ENCODE peak calls at places on chromosomes 2 and 18, in four cellular contexts. F is K562, L is GM12878, J is HepG2. C is an unnamed sample.

GRCh38 chr2:146135245-146135644 is 1615.3 kb upstream of the ZEB2 start:
- DNase-seq in F (no peak), L (no peak), J (no peak), C (no peak)

GRCh38 chr18:58064406-58064998 is 20.5 kb downstream of the NEDD4L start:
- DNase-seq in F (no peak), L (no peak), J (no peak), C (no peak)

GRCh38 chr18:59814872-59815271 is 84.9 kb upstream of the PMAIP1 start:
- DNase-seq in F (no peak), L (no peak), J (no peak), C (no peak)

GRCh38 chr2:127104881-127105655 is 1.9 kb downstream of the BIN1 start:
- DNase-seq in F (no peak), L (no peak), J (no peak), C (peak; percentile 10)

GRCh38 chr2:74525717-74526648 is at the start of gene DQX1:
- DNase-seq in F (peak; percentile 40), L (peak; percentile 49), J (peak; percentile 99), C (no peak)

GRCh38 chr2:53727921-53728320 is 39.7 kb upstream of the CHAC2 start:
- DNase-seq in F (no peak), L (no peak), J (no peak), C (no peak)

GRCh38 chr2:84942964-84943421 is 28.0 kb upstream of the KCMF1 start:
- DNase-seq in F (no peak), L (peak; percentile 93), J (no peak), C (no peak)

GRCh38 chr2:170707821-170708795 is 7.0 kb upstream of the SP5 start:
- DNase-seq in F (peak; percentile 52), L (no peak), J (no peak), C (no peak)

GRCh38 chr18:11391636-11392035 is 217.8 kb upstream of the SLC35G4 start:
- DNase-seq in F (no peak), L (no peak), J (no peak), C (no peak)

GRCh38 chr18:58608216-58608615 is 20.7 kb downstream of the ALPK2 start:
- DNase-seq in F (no peak), L (no peak), J (no peak), C (no peak)

GRCh38 chr2:215812966-215813365 is 200.4 kb downstream of the MREG start:
- DNase-seq in F (no peak), L (no peak), J (no peak), C (no peak)

GRCh38 chr2:50018938-50019337 is 864.6 kb upstream of the FSHR start:
- DNase-seq in F (no peak), L (no peak), J (no peak), C (no peak)

GRCh38 chr2:127182626-127183458 is 37.3 kb downstream of the CYP27C1 start:
- DNase-seq in F (no peak), L (no peak), J (no peak), C (no peak)

GRCh38 chr2:42494434-42495233 is 852 bp upstream of the KCNG3 start:
- DNase-seq in F (peak; percentile 62), L (peak; percentile 35), J (peak; percentile 87), C (peak; percentile 86)

GRCh38 chr18:42174909-42175308 is 219.9 kb downstream of the PIK3C3 start:
- DNase-seq in F (no peak), L (no peak), J (no peak), C (peak; percentile 18)

GRCh38 chr2:236848467-236848866 is 237.2 kb upstream of the COPS8 start:
- DNase-seq in F (no peak), L (no peak), J (no peak), C (no peak)

GRCh38 chr18:25298853-25299274 is 53.1 kb downstream of the ZNF521 start:
- DNase-seq in F (peak; percentile 19), L (no peak), J (no peak), C (no peak)

GRCh38 chr18:51666717-51667320 is 469.3 kb upstream of the MEX3C start:
- DNase-seq in F (no peak), L (no peak), J (no peak), C (no peak)

GRCh38 chr2:239186516-239186915 is 214.3 kb downstream of the HDAC4 start:
- DNase-seq in F (no peak), L (no peak), J (no peak), C (no peak)

GRCh38 chr2:74884866-74885265 is 50.9 kb downstream of the HK2 start:
- DNase-seq in F (no peak), L (no peak), J (no peak), C (no peak)

GRCh38 chr2:223601932-223602676 is at the start of gene SCG2:
- DNase-seq in F (peak; percentile 46), L (no peak), J (peak; percentile 42), C (peak; percentile 75)

GRCh38 chr2:64276417-64277095 is 132.3 kb upstream of the PELI1 start:
- DNase-seq in F (no peak), L (no peak), J (no peak), C (peak; percentile 53)

GRCh38 chr2:227325824-227326195 is 759 bp downstream of the MFF start:
- DNase-seq in F (peak; percentile 21), L (no peak), J (peak; percentile 21), C (peak; percentile 28)

GRCh38 chr2:98282109-98282508 is 64.1 kb upstream of the CNGA3 start:
- DNase-seq in F (no peak), L (no peak), J (no peak), C (no peak)

GRCh38 chr2:135701442-135701841 is 40.2 kb upstream of the UBXN4 start:
- DNase-seq in F (no peak), L (no peak), J (no peak), C (no peak)

GRCh38 chr2:42100696-42101585 is 53.1 kb downstream of the PKDCC start:
- DNase-seq in F (no peak), L (no peak), J (no peak), C (peak; percentile 67)

GRCh38 chr2:192208848-192209247 is 14.1 kb upstream of the TMEFF2 start:
- DNase-seq in F (no peak), L (no peak), J (no peak), C (no peak)

GRCh38 chr2:200171761-200172482 is 134.6 kb upstream of the SPATS2L start:
- DNase-seq in F (peak; percentile 40), L (no peak), J (no peak), C (no peak)

GRCh38 chr2:102391530-102391929 is 31.4 kb upstream of the IL18RAP start:
- DNase-seq in F (peak; percentile 15), L (peak; percentile 52), J (no peak), C (no peak)

GRCh38 chr2:8676191-8676914 is 5.5 kb upstream of the ID2 start:
- DNase-seq in F (no peak), L (no peak), J (no peak), C (peak; percentile 48)

GRCh38 chr2:148978736-148979135 is 59.8 kb upstream of the LYPD6B start:
- DNase-seq in F (no peak), L (no peak), J (no peak), C (no peak)

GRCh38 chr18:49055787-49056186 is 105.0 kb upstream of the SMAD7 start:
- DNase-seq in F (peak; percentile 24), L (peak; percentile 5), J (no peak), C (no peak)

GRCh38 chr2:64652231-64653173 is 1.2 kb downstream of the SERTAD2 start:
- DNase-seq in F (peak; percentile 60), L (no peak), J (peak; percentile 67), C (peak; percentile 45)

GRCh38 chr2:119545754-119546445 is 1.7 kb downstream of the CFAP221 start:
- DNase-seq in F (no peak), L (no peak), J (no peak), C (no peak)

GRCh38 chr2:180291552-180292421 is 284.7 kb upstream of the CWC22 start:
- DNase-seq in F (no peak), L (no peak), J (no peak), C (no peak)

GRCh38 chr2:146720170-146720569 is 1124.7 kb upstream of the ACVR2A start:
- DNase-seq in F (no peak), L (no peak), J (no peak), C (no peak)

DNA sequence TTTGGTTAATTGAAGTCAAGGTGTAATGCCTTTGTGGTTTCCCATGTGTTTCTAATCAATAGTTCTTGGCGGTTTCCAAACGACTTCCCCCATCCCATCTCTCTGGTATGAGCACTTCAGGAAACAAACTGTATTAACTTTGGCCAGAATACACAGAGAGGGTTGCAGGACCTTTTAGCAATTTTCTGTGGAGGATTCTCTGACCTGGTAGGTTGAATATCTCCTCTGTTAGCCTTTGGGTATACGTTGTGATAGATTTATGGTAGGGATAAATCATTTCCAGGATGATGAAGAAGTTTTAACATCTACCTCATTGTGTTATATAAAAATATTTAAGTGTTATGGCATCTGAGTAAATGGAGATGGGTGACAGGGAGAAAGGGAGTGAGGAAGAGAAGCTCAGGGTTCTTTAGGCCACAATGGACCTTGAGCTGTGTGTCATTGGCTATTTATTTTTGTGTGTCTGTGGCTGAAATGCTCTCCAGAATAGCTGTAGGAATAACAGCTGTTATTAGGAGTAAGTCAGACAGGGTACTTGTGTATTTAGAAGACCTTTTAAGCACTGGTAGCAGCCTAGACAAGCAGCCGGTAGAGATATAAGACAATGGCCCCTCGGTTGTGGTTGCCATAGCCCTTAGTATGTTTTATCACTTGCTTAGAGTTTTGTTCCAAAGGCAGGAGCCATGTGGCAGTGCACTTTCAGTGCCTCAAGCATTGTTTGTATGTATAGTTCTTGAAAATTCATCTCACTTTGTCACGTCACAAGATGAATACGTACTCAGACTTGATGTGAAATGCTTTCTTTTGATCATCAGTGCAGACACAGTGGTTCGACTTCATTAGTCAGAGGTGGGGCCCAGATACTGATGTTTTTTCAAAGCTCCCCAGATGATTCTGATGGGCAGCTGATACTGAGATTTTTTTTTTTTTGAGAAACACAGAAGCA is 91.1 kb downstream of the FMNL2 start:
- DNase-seq in F (no peak), L (no peak), J (peak; percentile 89), C (no peak)
- TF ChIP-seq ETV6 in F (no peak), L (no peak), J (no peak), C (no peak)

DNA sequence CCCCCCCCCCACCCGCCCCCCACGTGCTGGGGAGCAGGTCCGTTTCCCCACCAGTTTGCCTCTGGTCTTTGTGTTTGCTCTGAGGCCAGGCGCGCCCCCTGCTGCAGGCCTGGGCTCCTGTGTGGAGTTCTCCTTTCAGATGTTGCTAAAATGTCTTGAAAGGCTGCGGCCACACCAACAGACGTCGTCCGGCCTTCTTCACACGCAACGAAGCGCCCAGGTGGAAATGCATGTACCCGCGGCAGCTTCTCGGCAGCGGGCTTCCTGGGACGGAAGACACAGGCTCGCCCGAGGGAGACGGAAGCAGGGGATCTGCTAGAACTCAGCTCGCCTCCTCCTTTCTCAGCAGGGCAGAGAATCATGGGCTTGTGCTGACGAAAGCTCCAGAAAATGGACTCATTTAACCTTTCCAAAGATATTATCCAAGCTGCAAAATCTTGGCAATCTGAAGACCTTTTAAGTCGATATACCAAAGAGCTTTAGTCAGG is 125.3 kb upstream of the ZNF516 start:
- DNase-seq in F (peak; percentile 17), L (peak; percentile 9), J (no peak), C (peak; percentile 81)
- TF ChIP-seq ETV6 in F (no peak), L (no peak), J (no peak), C (no peak)

DNA sequence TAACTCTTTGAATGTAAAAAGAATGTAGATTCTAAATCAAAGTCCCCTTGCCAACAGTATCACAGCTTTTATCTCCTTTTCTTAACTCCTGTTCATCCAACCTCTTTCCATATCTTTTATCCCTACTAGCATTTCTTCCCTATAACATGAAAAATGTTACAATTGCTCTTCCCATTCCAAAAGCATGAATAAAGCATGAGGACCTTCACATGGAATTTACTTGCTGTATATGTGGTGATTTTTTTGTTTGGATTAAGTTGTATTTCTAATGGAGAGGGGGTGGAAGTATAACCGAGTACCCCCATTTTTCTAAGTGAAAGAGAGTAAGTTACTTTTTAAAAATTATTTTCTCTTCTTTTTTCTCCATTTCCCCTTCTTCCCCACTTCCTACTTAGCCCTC is 94.9 kb upstream of the RBBP8 start:
- DNase-seq in F (no peak), L (no peak), J (no peak), C (no peak)
- TF ChIP-seq ETV6 in F (no peak), L (no peak), J (no peak), C (no peak)

GRCh38 chr18:73791081-73791480 is 356.6 kb downstream of the FBXO15 start:
- DNase-seq in F (no peak), L (no peak), J (no peak), C (no peak)
- TF ChIP-seq ETV6 in F (no peak), L (no peak), J (no peak), C (no peak)

C was measured in WTC11.